ENCODE peak calls at places on chromosomes 5 and 9, in four cellular contexts. J, A, P and I are unnamed samples. For H3K36me3, the result is how much of the 10 kb centered on the place peaks cover.

GRCh38 chr9:115292584-115293271 is 174.8 kb upstream of the TNC start:
- DNase-seq in A (no peak), J (no peak), P (no peak), I (peak)

GRCh38 chr9:73743826-73744225 is 592.2 kb downstream of the ANXA1 start:
- DNase-seq in P (no peak), J (no peak), A (no peak), I (no peak)

GRCh38 chr9:5895782-5896181 is 5.1 kb downstream of the MLANA start:
- DNase-seq in A (no peak), P (no peak), J (no peak), I (no peak)

GRCh38 chr5:179906294-179906794 is 1.4 kb downstream of the TBC1D9B start:
- DNase-seq in P (peak), J (no peak), A (no peak), I (no peak)

GRCh38 chr9:71758785-71759184 is 9.5 kb downstream of the CEMIP2 start:
- DNase-seq in P (no peak), A (peak), J (no peak), I (no peak)

GRCh38 chr5:36602711-36603321 is 3.6 kb upstream of the SLC1A3 start:
- DNase-seq in J (no peak), A (peak), P (peak), I (no peak)

GRCh38 chr9:18263367-18263766 is 210.6 kb upstream of the ADAMTSL1 start:
- DNase-seq in P (peak), A (no peak), J (no peak), I (no peak)

GRCh38 chr5:179275381-179275878 is 69.8 kb downstream of the ADAMTS2 start:
- DNase-seq in J (no peak), P (no peak), A (no peak), I (peak)

GRCh38 chr9:12776775-12777055 is 1.9 kb downstream of the LURAP1L start:
- DNase-seq in J (no peak), A (no peak), P (no peak), I (no peak)

GRCh38 chr5:65801332-65801731 is 79.3 kb downstream of the NLN start:
- DNase-seq in P (no peak), J (no peak), A (no peak), I (no peak)

GRCh38 chr9:127979015-127979332 is 1.8 kb downstream of the EEIG1 start:
- DNase-seq in A (no peak), J (no peak), P (no peak), I (no peak)

GRCh38 chr5:11387382-11387781 is 516.9 kb downstream of the CTNND2 start:
- DNase-seq in J (no peak), P (no peak), A (no peak), I (no peak)

DNA sequence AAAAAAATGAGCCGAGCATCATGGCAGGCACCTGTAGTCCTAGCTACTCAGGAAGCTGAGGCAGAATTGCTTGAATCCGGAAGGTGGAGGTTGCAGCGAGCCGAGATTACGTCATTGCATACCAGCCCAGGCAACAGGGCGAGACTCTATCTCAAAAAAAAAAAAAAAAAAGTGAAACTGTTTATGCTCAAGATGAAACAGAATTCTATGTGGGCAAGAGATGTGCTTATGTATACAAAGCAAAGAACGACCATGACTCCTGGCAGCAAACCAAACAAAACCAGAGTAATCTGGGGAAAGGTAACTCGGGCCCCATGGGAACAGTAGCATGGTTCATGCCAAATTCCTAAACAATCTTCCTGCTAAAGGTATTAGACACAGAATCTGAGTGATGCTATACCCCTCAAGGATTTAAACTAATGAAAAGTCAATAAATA is 32.6 kb upstream of the PLAC8L1 start:
- DNase-seq in J (no peak), P (no peak), A (peak), I (no peak)
- H3K36me3 ChIP-seq in J (under half), P (half or more), A (under half), I (half or more)

GRCh38 chr9:97670586-97670985 is 26.6 kb downstream of the XPA start:
- DNase-seq in A (no peak), P (no peak), J (no peak), I (no peak)
- H3K36me3 ChIP-seq in A (half or more), P (half or more), J (under half), I (half or more)

GRCh38 chr5:141649972-141650371 is 1.2 kb downstream of the FCHSD1 start:
- DNase-seq in P (no peak), A (no peak), J (no peak), I (no peak)

GRCh38 chr5:141649056-141649688 is 2.0 kb downstream of the FCHSD1 start:
- DNase-seq in J (no peak), A (no peak), P (no peak), I (no peak)

GRCh38 chr5:141647242-141647641 is 4.0 kb downstream of the FCHSD1 start:
- DNase-seq in A (no peak), J (no peak), P (no peak), I (no peak)

GRCh38 chr5:141646026-141646425 is 5.2 kb downstream of the FCHSD1 start:
- DNase-seq in A (no peak), J (no peak), P (no peak), I (no peak)

GRCh38 chr5:141647851-141648250 is 3.4 kb downstream of the FCHSD1 start:
- DNase-seq in J (no peak), P (no peak), A (no peak), I (no peak)
- H3K36me3 ChIP-seq in J (under half), P (under half), A (under half), I (under half)

GRCh38 chr9:81604306-81605153 is 84.8 kb downstream of the TLE1 start:
- DNase-seq in A (no peak), J (no peak), P (no peak), I (no peak)
- H3K36me3 ChIP-seq in A (under half), J (under half), P (under half), I (under half)

GRCh38 chr5:134575316-134575715 is 49.8 kb downstream of the JADE2 start:
- DNase-seq in A (no peak), P (no peak), J (no peak), I (no peak)

GRCh38 chr5:134578578-134579283 is 53.3 kb downstream of the JADE2 start:
- DNase-seq in P (no peak), A (no peak), J (no peak), I (no peak)

GRCh38 chr5:134576386-134577021 is 51.0 kb downstream of the JADE2 start:
- DNase-seq in J (no peak), P (no peak), A (no peak), I (peak)

GRCh38 chr5:134577796-134578577 is 52.5 kb downstream of the JADE2 start:
- DNase-seq in A (peak), J (peak), P (peak), I (peak)

DNA sequence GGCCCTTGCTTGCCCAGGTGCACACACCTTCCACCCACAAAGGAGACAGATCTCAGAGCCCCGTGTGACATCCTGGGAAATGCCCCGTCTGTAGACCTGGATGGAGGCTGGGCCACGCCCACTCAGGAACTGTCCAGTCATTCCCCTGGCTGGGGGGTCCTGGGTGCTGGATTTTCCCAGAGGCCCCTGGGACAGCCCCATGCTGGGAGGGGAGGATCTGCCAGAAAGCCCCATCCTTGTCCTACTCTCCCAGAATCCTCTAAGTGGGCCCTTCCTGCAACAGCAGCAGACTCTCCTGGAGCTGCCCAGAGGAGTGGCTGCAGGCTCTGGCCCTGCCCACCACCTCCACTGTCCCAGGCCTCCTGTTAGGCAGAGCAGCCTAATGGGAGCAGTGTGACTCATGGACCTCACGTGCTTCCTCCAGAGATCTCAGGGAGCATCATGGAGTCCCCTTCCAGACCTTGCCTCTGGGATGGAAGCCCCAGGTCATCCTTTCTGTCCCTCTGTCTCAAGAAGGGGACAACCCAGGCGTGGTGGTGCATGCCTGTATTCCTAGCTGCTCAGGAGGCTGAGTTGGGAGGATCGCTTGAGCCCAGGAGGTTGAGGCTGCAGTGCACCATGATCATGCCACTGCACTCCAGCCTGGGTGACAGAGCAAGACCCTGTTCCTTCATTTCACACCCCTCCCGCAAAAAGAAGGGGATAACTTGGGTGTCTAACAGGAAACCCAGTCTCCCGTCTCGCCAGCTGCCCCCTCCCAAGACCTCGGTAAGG is 51.7 kb downstream of the JADE2 start:
- DNase-seq in J (no peak), P (no peak), A (peak), I (peak)
- H3K36me3 ChIP-seq in J (half or more), P (under half), A (under half), I (half or more)

GRCh38 chr9:136443087-136443486 is 3.4 kb upstream of the INPP5E start:
- DNase-seq in J (no peak), P (no peak), A (no peak), I (no peak)
- H3K36me3 ChIP-seq in J (under half), P (under half), A (under half), I (half or more)

GRCh38 chr9:136922540-136922939 is 22.0 kb downstream of the FBXW5 start:
- DNase-seq in P (no peak), J (no peak), A (no peak), I (no peak)

GRCh38 chr9:136920832-136921231 is 23.7 kb downstream of the FBXW5 start:
- DNase-seq in P (no peak), J (no peak), A (no peak), I (no peak)

GRCh38 chr9:136921307-136921706 is 23.2 kb downstream of the FBXW5 start:
- DNase-seq in J (no peak), P (no peak), A (no peak), I (no peak)

GRCh38 chr9:136920069-136920468 is 24.5 kb downstream of the FBXW5 start:
- DNase-seq in J (no peak), A (no peak), P (no peak), I (no peak)

GRCh38 chr9:136921718-136922117 is 22.8 kb downstream of the FBXW5 start:
- DNase-seq in A (no peak), P (no peak), J (no peak), I (no peak)
- H3K36me3 ChIP-seq in A (under half), P (under half), J (under half), I (under half)

GRCh38 chr9:121182976-121183375 is 18.7 kb downstream of the RAB14 start:
- DNase-seq in P (no peak), A (no peak), J (no peak), I (no peak)
- H3K36me3 ChIP-seq in P (under half), A (under half), J (under half), I (half or more)

GRCh38 chr9:120456218-120456617 is 123.7 kb downstream of the CDK5RAP2 start:
- DNase-seq in P (no peak), A (no peak), J (no peak), I (no peak)
- H3K36me3 ChIP-seq in P (under half), A (under half), J (under half), I (under half)

GRCh38 chr9:131715906-131716305 is 24.0 kb downstream of the RAPGEF1 start:
- DNase-seq in P (no peak), A (no peak), J (no peak), I (no peak)
- H3K36me3 ChIP-seq in P (under half), A (under half), J (under half), I (under half)